ENCODE peak calls at places on chromosome 17, in nine cellular contexts. W is mesothelial cell of epicardium; G is CD4-positive, CD25-positive, alpha-beta regulatory T cell; A is activated T-cell treated with anti-CD3 and anti-CD28 coated beads for 1 hour; V is breast epithelium; L is NCI-H1417; J is spleen; E is H54; H is MV-4-11. C is an unnamed sample.

GRCh38 chr17:41906465-41907184 is 12.1 kb downstream of the ACLY start:
- DNase-seq in W (no peak), G (no peak), A (no peak), V (no peak), L (no peak), J (no peak), E (no peak), H (no peak), C (no peak)

GRCh38 chr17:81329279-81329926 is 34.3 kb upstream of the SLC38A10 start:
- DNase-seq in W (peak), G (no peak), A (no peak), V (peak), L (peak), J (no peak), E (peak), H (peak), C (peak)

GRCh38 chr17:80045703-80046102 is 9.3 kb downstream of the CCDC40 start:
- DNase-seq in W (no peak), G (no peak), A (no peak), V (no peak), L (peak), J (no peak), E (no peak), H (peak), C (no peak)

GRCh38 chr17:58189436-58190146 is 2.9 kb upstream of the EPX start:
- DNase-seq in W (no peak), G (no peak), A (no peak), V (no peak), L (no peak), J (no peak), E (peak), H (peak), C (peak)

GRCh38 chr17:50902768-50903353 is 36.7 kb upstream of the TOB1 start:
- DNase-seq in W (no peak), G (no peak), A (no peak), V (no peak), L (no peak), J (no peak), E (no peak), H (no peak), C (no peak)

GRCh38 chr17:79201536-79202227 is 127.1 kb downstream of the ENGASE start:
- DNase-seq in W (no peak), G (no peak), A (no peak), V (no peak), L (no peak), J (no peak), E (peak), H (no peak), C (no peak)

GRCh38 chr17:41516828-41517283 is 1.8 kb downstream of the KRT15 start:
- DNase-seq in W (no peak), G (no peak), A (no peak), V (no peak), L (no peak), J (no peak), E (no peak), H (no peak), C (no peak)

GRCh38 chr17:39922006-39922405 is 3.6 kb upstream of the GSDMB start:
- DNase-seq in W (no peak), G (no peak), A (no peak), V (no peak), L (no peak), J (no peak), E (no peak), H (no peak), C (no peak)

GRCh38 chr17:75693500-75694481 is 26.7 kb downstream of the SAP30BP start:
- DNase-seq in W (peak), G (no peak), A (no peak), V (peak), L (no peak), J (peak), E (peak), H (no peak), C (peak)

GRCh38 chr17:35149941-35150340 is 2.3 kb downstream of the UNC45B start:
- DNase-seq in W (no peak), G (no peak), A (no peak), V (no peak), L (no peak), J (peak), E (no peak), H (no peak), C (no peak)

GRCh38 chr17:27818311-27819170 is 18.2 kb upstream of the NOS2 start:
- DNase-seq in W (no peak), G (no peak), A (no peak), V (no peak), L (no peak), J (no peak), E (no peak), H (no peak), C (no peak)

GRCh38 chr17:975321-975982 is 4.1 kb downstream of the NXN start:
- DNase-seq in W (no peak), G (no peak), A (no peak), V (no peak), L (no peak), J (no peak), E (no peak), H (peak), C (no peak)

GRCh38 chr17:81440511-81441244 is 45.4 kb downstream of the BAHCC1 start:
- DNase-seq in W (peak), G (no peak), A (no peak), V (no peak), L (peak), J (no peak), E (no peak), H (no peak), C (no peak)

GRCh38 chr17:59003860-59004259 is 102.8 kb downstream of the TRIM37 start:
- DNase-seq in W (no peak), G (no peak), A (no peak), V (no peak), L (no peak), J (no peak), E (no peak), H (no peak), C (no peak)

GRCh38 chr17:59427425-59427921 is 96.0 kb downstream of the YPEL2 start:
- DNase-seq in W (no peak), G (peak), A (no peak), V (no peak), L (no peak), J (no peak), E (peak), H (peak), C (no peak)

GRCh38 chr17:13704333-13704732 is 102.6 kb upstream of the HS3ST3A1 start:
- DNase-seq in W (no peak), G (no peak), A (no peak), V (no peak), L (no peak), J (no peak), E (no peak), H (no peak), C (no peak)

GRCh38 chr17:77328823-77329740 is 188.3 kb downstream of the SEC14L1 start:
- DNase-seq in W (peak), G (no peak), A (no peak), V (peak), L (peak), J (peak), E (no peak), H (no peak), C (no peak)

GRCh38 chr17:63702616-63703015 is 2.7 kb upstream of the LIMD2 start:
- DNase-seq in W (no peak), G (no peak), A (no peak), V (no peak), L (no peak), J (no peak), E (no peak), H (no peak), C (no peak)

GRCh38 chr17:61139219-61139618 is 260.4 kb upstream of the TBX2 start:
- DNase-seq in W (no peak), G (peak), A (peak), V (peak), L (no peak), J (peak), E (peak), H (peak), C (no peak)

GRCh38 chr17:56835259-56835575 is 1.3 kb downstream of the DGKE start:
- DNase-seq in W (no peak), G (no peak), A (no peak), V (no peak), L (no peak), J (no peak), E (no peak), H (peak), C (no peak)

GRCh38 chr17:19410875-19411291 is at the start of gene RNF112:
- DNase-seq in W (no peak), G (no peak), A (no peak), V (no peak), L (peak), J (no peak), E (no peak), H (no peak), C (no peak)

GRCh38 chr17:70059649-70060048 is 15.4 kb upstream of the KCNJ16 start:
- DNase-seq in W (no peak), G (no peak), A (no peak), V (no peak), L (peak), J (no peak), E (no peak), H (no peak), C (no peak)

GRCh38 chr17:37643829-37644228 is 583 bp upstream of the DDX52 start:
- DNase-seq in W (no peak), G (no peak), A (no peak), V (no peak), L (no peak), J (no peak), E (no peak), H (no peak), C (no peak)